ENCODE peak calls at places on chromosome 9, in eight cellular contexts. K, C, Z, E, M, O, U and L are unnamed samples.

GRCh38 chr9:18347381-18348084 is 126.4 kb upstream of the ADAMTSL1 start:
- DNase-seq in K (no peak), C (peak), Z (no peak), E (no peak), M (peak), O (peak), U (peak), L (no peak)

GRCh38 chr9:135926402-135927194 is 19.3 kb upstream of the CAMSAP1 start:
- DNase-seq in K (peak), C (no peak), Z (no peak), E (peak), M (peak), O (peak), U (peak), L (peak)

GRCh38 chr9:98255064-98255577 is 328 bp downstream of the TBC1D2 start:
- DNase-seq in K (no peak), C (peak), Z (no peak), E (no peak), M (peak), O (peak), U (no peak), L (peak)

GRCh38 chr9:38226491-38226951 is 157.5 kb upstream of the SHB start:
- DNase-seq in K (peak), C (no peak), Z (no peak), E (no peak), M (peak), O (no peak), U (peak), L (no peak)

GRCh38 chr9:76620586-76620985 is 143.7 kb upstream of the PCA3 start:
- DNase-seq in K (no peak), C (no peak), Z (no peak), E (no peak), M (no peak), O (peak), U (no peak), L (no peak)

GRCh38 chr9:135588371-135588770 is 26.8 kb downstream of the PAEP start:
- DNase-seq in K (peak), C (no peak), Z (peak), E (no peak), M (no peak), O (no peak), U (no peak), L (no peak)

GRCh38 chr9:92963831-92964606 is 16.7 kb downstream of the FGD3 start:
- DNase-seq in K (peak), C (peak), Z (peak), E (peak), M (no peak), O (no peak), U (no peak), L (no peak)

GRCh38 chr9:3751125-3751758 is 225.4 kb upstream of the RFX3 start:
- DNase-seq in K (no peak), C (peak), Z (no peak), E (peak), M (peak), O (peak), U (peak), L (peak)

GRCh38 chr9:124320062-124320973 is 62.6 kb downstream of the NEK6 start:
- DNase-seq in K (peak), C (peak), Z (peak), E (peak), M (peak), O (peak), U (peak), L (peak)

GRCh38 chr9:136095495-136096058 is 488 bp upstream of the NACC2 start:
- DNase-seq in K (no peak), C (peak), Z (peak), E (peak), M (peak), O (peak), U (no peak), L (no peak)

GRCh38 chr9:10534863-10535262 is 77.9 kb downstream of the PTPRD start:
- DNase-seq in K (no peak), C (no peak), Z (peak), E (no peak), M (no peak), O (no peak), U (no peak), L (no peak)

GRCh38 chr9:98869866-98870265 is 62.4 kb downstream of the GALNT12 start:
- DNase-seq in K (no peak), C (no peak), Z (no peak), E (no peak), M (no peak), O (no peak), U (peak), L (no peak)

GRCh38 chr9:119963798-119964372 is 594.6 kb upstream of the BRINP1 start:
- DNase-seq in K (no peak), C (no peak), Z (peak), E (no peak), M (peak), O (peak), U (peak), L (peak)